ENCODE peak calls at places on chromosome 1, in ten cellular contexts. N is adrenal gland; D is right atrium auricular region; H is cardiac muscle cell; M is endothelial cell; O is AG09309; K is neural crest cell; R is Peyer's patch; U is GM10248; G is CD8-positive, alpha-beta T cell. T is an unnamed sample.

GRCh38 chr1:233613252-233614172 is at the start of gene KCNK1:
- DNase-seq in N (peak), D (peak), H (peak), M (peak), O (peak), K (peak), R (peak), U (peak), G (no peak), T (no peak)

GRCh38 chr1:54081306-54082270 is 28.2 kb downstream of the TCEANC2 start:
- DNase-seq in N (peak), D (no peak), H (peak), M (peak), O (no peak), K (peak), R (peak), U (peak), G (peak), T (peak)

GRCh38 chr1:118275716-118276115 is 90.7 kb upstream of the SPAG17 start:
- DNase-seq in N (no peak), D (no peak), H (no peak), M (no peak), O (no peak), K (peak), R (no peak), U (no peak), G (no peak), T (no peak)

GRCh38 chr1:21100496-21100895 is 76.2 kb downstream of the EIF4G3 start:
- DNase-seq in N (peak), D (no peak), H (peak), M (peak), O (no peak), K (no peak), R (no peak), U (no peak), G (no peak), T (no peak)

GRCh38 chr1:65001238-65001792 is 35.0 kb upstream of the JAK1 start:
- DNase-seq in N (peak), D (peak), H (peak), M (peak), O (peak), K (peak), R (peak), U (peak), G (peak), T (peak)

GRCh38 chr1:12630946-12631540 is 12.8 kb upstream of the AADACL4 start:
- DNase-seq in N (no peak), D (no peak), H (no peak), M (no peak), O (no peak), K (no peak), R (no peak), U (no peak), G (no peak), T (no peak)

GRCh38 chr1:228240411-228241240 is 32.8 kb downstream of the OBSCN start:
- DNase-seq in N (no peak), D (no peak), H (no peak), M (no peak), O (no peak), K (no peak), R (no peak), U (no peak), G (no peak), T (no peak)

GRCh38 chr1:43276673-43277072 is 6.9 kb downstream of the TMEM125 start:
- DNase-seq in N (no peak), D (no peak), H (no peak), M (no peak), O (no peak), K (no peak), R (peak), U (no peak), G (no peak), T (no peak)

GRCh38 chr1:48246727-48247126 is 24.2 kb downstream of the SLC5A9 start:
- DNase-seq in N (peak), D (no peak), H (no peak), M (no peak), O (no peak), K (no peak), R (peak), U (no peak), G (no peak), T (no peak)

GRCh38 chr1:99181892-99182291 is 82.4 kb upstream of the PLPPR4 start:
- DNase-seq in N (no peak), D (no peak), H (peak), M (no peak), O (no peak), K (no peak), R (no peak), U (no peak), G (no peak), T (no peak)

GRCh38 chr1:202576816-202577215 is 133.4 kb downstream of the SYT2 start:
- DNase-seq in N (no peak), D (no peak), H (peak), M (no peak), O (peak), K (no peak), R (no peak), U (no peak), G (no peak), T (no peak)

GRCh38 chr1:152967201-152967600 is 3.2 kb upstream of the SPRR4 start:
- DNase-seq in N (no peak), D (no peak), H (no peak), M (no peak), O (no peak), K (no peak), R (no peak), U (no peak), G (no peak), T (no peak)

GRCh38 chr1:232473319-232473718 is 156.6 kb downstream of the SIPA1L2 start:
- DNase-seq in N (peak), D (peak), H (peak), M (no peak), O (no peak), K (no peak), R (no peak), U (no peak), G (no peak), T (no peak)

DNA sequence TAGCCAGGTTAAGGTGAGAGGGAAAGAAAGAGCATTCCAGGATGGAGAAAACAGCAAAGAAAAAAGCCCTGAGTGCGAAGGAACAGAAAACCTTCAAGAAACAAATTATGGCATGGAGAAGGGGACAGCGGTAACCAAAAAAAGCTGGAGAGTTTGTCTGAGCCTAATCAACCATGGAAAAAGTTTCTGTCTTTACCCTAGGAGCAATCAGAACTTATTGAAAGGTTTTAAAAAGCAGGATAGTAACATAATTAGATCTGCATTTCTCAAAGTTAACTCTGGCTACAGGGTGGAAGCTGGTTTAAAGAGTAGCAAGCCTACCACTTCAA is 26.1 kb upstream of the HPDL start:
- DNase-seq in N (no peak), D (no peak), H (no peak), M (no peak), O (no peak), K (no peak), R (no peak), U (no peak), G (no peak), T (no peak)
- TF ChIP-seq CTCF in N (no peak), D (no peak), H (no peak), M (no peak), O (no peak), K (no peak), R (no peak), U (no peak), G (no peak), T (peak)

GRCh38 chr1:147084273-147085096 is 87.8 kb downstream of the PRKAB2 start:
- DNase-seq in N (peak), D (peak), H (peak), M (peak), O (peak), K (peak), R (peak), U (peak), G (peak), T (peak)
- TF ChIP-seq CTCF in N (no peak), D (no peak), H (peak), M (no peak), O (no peak), K (no peak), R (no peak), U (no peak), G (no peak), T (no peak)

GRCh38 chr1:160780398-160780755 is 15.6 kb upstream of the LY9 start:
- DNase-seq in N (no peak), D (no peak), H (no peak), M (no peak), O (no peak), K (no peak), R (no peak), U (no peak), G (no peak), T (no peak)
- TF ChIP-seq CTCF in N (no peak), D (no peak), H (no peak), M (no peak), O (no peak), K (no peak), R (no peak), U (no peak), G (no peak), T (no peak)

DNA sequence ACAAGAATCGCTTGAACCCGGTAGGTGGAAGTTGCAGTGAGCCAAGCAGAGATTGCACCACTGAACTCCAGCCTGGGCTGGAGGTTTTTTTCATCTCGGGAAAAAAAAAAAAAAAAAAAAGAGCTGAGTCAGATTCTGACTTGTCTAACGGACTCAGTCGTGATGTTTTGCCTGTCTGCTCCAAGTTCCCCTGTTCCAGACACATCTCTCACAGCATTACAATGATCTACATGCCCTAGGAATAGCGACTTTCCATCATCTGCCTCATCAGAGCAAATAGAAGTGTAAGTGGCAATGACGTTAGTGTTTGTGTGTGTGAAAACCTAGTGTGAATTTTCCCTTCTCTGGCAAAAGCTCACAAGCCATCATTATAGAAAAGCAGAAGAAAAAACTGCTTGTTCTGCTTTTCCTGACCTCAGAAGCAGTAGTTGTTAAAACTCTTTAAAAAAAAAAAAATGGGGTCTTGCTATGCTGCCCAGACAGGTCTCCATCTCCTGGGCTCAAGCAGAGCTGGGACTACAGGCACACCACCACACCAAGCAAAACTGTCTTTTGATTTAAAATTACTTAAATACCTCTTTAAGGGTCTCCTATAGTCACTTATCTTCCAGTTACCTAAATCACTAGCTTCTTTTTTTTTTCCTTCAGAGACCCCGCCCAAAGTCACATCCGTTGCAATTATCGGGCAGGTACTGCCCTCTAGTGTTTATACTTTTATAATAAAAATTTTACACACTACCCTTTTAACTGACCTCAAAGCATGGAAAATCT is 37.3 kb downstream of the PLEKHO1 start:
- DNase-seq in N (peak), D (no peak), H (peak), M (no peak), O (peak), K (peak), R (no peak), U (peak), G (peak), T (peak)
- TF ChIP-seq CTCF in N (peak), D (peak), H (peak), M (peak), O (peak), K (peak), R (peak), U (no peak), G (peak), T (peak)

GRCh38 chr1:107795471-107795870 is 169.5 kb downstream of the VAV3 start:
- DNase-seq in N (no peak), D (no peak), H (no peak), M (no peak), O (no peak), K (no peak), R (no peak), U (no peak), G (no peak), T (no peak)
- TF ChIP-seq CTCF in N (no peak), D (no peak), H (no peak), M (no peak), O (no peak), K (no peak), R (no peak), U (no peak), G (no peak), T (no peak)

T was measured in natural killer cell.